ENCODE peak calls at places on chromosomes 2 and 18, in seven cellular contexts. G, T, I, P, E, B and W are unnamed samples.
A peak's percentile ranks its signal among the peaks of the same experiment; 100 is the strongest.

GRCh38 chr18:61750840-61751668 is 141.8 kb downstream of the RNF152 start:
- DNase-seq in T (no peak), P (no peak), B (no peak), E (no peak), G (no peak), I (no peak), W (no peak)

GRCh38 chr2:151197184-151198070 is 64.2 kb downstream of the RBM43 start:
- DNase-seq in B (no peak), E (no peak), P (no peak), G (no peak), T (no peak), I (no peak), W (no peak)

GRCh38 chr2:19228720-19229119 is 129.7 kb downstream of the OSR1 start:
- DNase-seq in T (no peak), I (no peak), E (no peak), G (no peak), P (no peak), B (no peak), W (no peak)

GRCh38 chr18:33495278-33495677 is 54.8 kb upstream of the CCDC178 start:
- DNase-seq in P (peak; percentile 10), E (no peak), B (no peak), G (no peak), T (no peak), I (no peak), W (no peak)

GRCh38 chr2:71479261-71479660 is 25.9 kb downstream of the DYSF start:
- DNase-seq in E (no peak), B (no peak), I (no peak), G (no peak), P (no peak), T (no peak), W (peak; percentile 3)

GRCh38 chr2:10141736-10142639 is 19.4 kb downstream of the RRM2 start:
- DNase-seq in T (no peak), P (peak; percentile 66), E (no peak), B (no peak), I (no peak), G (no peak), W (peak; percentile 66)

GRCh38 chr18:23135679-23136325 is 517 bp downstream of the CABLES1 start:
- DNase-seq in P (peak; percentile 52), I (peak; percentile 38), T (peak; percentile 33), B (peak; percentile 54), G (no peak), E (peak; percentile 44), W (peak; percentile 55)

GRCh38 chr2:41718703-41719102 is 329.1 kb upstream of the PKDCC start:
- DNase-seq in T (no peak), E (no peak), B (no peak), P (no peak), I (no peak), G (no peak), W (no peak)

GRCh38 chr2:151716721-151717120 is 17.6 kb downstream of the NEB start:
- DNase-seq in P (no peak), G (no peak), E (no peak), B (no peak), T (no peak), I (no peak), W (no peak)

GRCh38 chr2:230564805-230565779 is 147.6 kb upstream of the CAB39 start:
- DNase-seq in B (no peak), E (no peak), T (no peak), G (no peak), I (no peak), P (no peak), W (no peak)

GRCh38 chr2:195532628-195533271 is 124.3 kb upstream of the SLC39A10 start:
- DNase-seq in B (no peak), I (no peak), P (no peak), T (no peak), G (no peak), E (no peak), W (no peak)

DNA sequence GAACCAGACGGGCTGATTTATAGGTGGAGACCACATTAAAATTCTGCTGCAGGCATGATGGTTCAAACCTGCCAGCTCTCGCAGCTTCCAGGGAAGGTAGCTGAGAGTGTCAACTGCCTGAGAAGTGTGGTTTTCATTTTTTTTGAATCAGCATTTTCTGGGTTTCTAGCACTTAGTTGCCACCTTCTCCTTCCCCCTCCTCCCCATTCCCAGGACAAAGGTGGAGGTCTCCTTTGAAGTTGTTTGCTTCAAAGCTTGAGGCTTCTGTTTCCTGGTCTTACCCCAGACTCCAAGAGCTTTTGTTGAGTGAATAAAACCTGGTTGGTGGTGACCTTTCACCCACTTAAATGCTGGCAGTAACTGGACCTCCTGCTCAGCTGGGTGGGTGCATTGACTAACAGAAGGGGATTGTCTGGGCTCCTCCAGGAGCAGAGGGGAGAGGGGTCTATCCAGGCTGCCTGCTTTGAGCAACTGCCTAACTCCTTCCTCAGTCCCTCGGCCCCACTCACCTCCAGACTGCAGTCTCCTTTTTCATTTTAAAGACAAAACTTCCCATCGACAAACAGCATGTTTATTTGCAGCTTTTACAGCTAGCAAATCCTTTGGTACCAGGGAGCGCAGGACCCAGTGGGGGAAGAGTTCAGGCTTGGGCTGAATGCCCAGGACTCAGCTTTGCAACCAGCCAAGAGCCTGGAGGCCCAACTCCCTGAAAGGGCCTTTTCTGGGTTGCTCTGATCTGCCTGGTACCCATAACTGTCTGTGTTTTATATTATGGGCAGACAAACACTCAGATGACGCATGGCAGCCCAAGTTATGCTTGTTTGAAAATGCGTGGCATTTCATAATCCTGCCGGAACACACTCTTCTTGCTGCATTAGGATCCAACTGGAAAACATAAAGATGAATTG is 3.6 kb downstream of the RHOB start:
- DNase-seq in I (peak; percentile 80), E (peak; percentile 81), G (no peak), T (peak; percentile 70), P (peak; percentile 61), B (peak; percentile 89), W (no peak)
- TF ChIP-seq POLR2A in I (peak; percentile 30), E (peak; percentile 18), G (no peak), T (peak; percentile 56), P (peak; percentile 50), B (no peak), W (peak; percentile 2)

GRCh38 chr2:216316743-216317142 is 55.5 kb downstream of the MARCHF4 start:
- DNase-seq in B (no peak), P (no peak), I (no peak), E (no peak), T (no peak), G (no peak), W (no peak)
- TF ChIP-seq POLR2A in B (no peak), P (no peak), I (no peak), E (no peak), T (no peak), G (no peak), W (no peak)

GRCh38 chr2:106177581-106177980 is 16.5 kb downstream of the UXS1 start:
- DNase-seq in E (no peak), I (no peak), P (no peak), B (no peak), G (no peak), T (no peak), W (no peak)

GRCh38 chr2:106174056-106174455 is 20.0 kb downstream of the UXS1 start:
- DNase-seq in T (no peak), P (no peak), E (no peak), B (no peak), I (no peak), G (no peak), W (no peak)

GRCh38 chr2:106172649-106173048 is 21.5 kb downstream of the UXS1 start:
- DNase-seq in G (no peak), E (no peak), T (no peak), I (no peak), P (no peak), B (no peak), W (no peak)

GRCh38 chr2:106175084-106175850 is 18.8 kb downstream of the UXS1 start:
- DNase-seq in P (no peak), B (no peak), I (no peak), E (no peak), T (no peak), G (no peak), W (no peak)

DNA sequence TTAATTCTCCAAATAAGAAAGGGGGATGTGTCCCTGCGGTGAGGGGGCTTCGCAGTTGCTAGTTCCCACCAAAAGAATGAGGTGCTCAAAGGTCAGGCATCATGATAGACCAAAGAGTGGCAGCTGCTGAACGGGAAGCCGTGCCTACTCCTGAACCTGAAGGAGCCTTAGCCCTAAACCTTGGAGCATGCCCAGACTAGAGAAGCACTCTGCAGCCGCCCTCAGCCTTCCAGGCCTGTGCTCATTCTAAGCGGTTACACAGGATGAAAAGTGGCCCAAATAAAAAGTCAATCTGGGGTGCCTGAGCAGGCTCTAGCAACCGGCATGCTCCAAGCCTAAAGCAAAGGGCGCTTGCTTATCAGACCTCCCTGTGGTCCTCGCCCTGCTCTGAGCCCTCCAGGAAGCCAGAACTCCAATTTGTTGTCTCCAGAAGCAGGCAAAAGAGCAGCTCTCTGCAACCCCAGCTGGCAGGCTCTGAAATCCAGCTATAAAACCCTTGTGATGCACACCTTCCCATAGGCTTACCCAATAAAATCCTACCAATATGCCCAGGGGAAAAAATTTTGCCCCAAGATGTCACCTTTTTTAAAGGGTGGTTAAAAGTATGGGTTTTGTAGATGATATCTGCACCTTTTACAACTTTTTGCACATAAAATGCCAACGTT is 17.5 kb downstream of the UXS1 start:
- DNase-seq in G (no peak), T (no peak), E (no peak), I (no peak), B (no peak), P (no peak), W (no peak)
- TF ChIP-seq POLR2A in G (no peak), T (no peak), E (no peak), I (no peak), B (no peak), P (no peak), W (no peak)

GRCh38 chr2:219161097-219161496 is 482 bp upstream of the NHEJ1 start:
- DNase-seq in I (no peak), P (no peak), T (no peak), G (no peak), B (no peak), E (no peak), W (no peak)

GRCh38 chr2:219158025-219158424 is 2.6 kb downstream of the NHEJ1 start:
- DNase-seq in E (no peak), P (no peak), B (no peak), T (no peak), I (no peak), G (no peak), W (no peak)

GRCh38 chr2:219158586-219158985 is 2.0 kb downstream of the NHEJ1 start:
- DNase-seq in I (no peak), E (no peak), T (no peak), P (no peak), G (no peak), B (no peak), W (no peak)

GRCh38 chr2:219159771-219160185 is 837 bp downstream of the NHEJ1 start:
- DNase-seq in B (no peak), G (no peak), P (no peak), T (no peak), E (no peak), I (no peak), W (no peak)

DNA sequence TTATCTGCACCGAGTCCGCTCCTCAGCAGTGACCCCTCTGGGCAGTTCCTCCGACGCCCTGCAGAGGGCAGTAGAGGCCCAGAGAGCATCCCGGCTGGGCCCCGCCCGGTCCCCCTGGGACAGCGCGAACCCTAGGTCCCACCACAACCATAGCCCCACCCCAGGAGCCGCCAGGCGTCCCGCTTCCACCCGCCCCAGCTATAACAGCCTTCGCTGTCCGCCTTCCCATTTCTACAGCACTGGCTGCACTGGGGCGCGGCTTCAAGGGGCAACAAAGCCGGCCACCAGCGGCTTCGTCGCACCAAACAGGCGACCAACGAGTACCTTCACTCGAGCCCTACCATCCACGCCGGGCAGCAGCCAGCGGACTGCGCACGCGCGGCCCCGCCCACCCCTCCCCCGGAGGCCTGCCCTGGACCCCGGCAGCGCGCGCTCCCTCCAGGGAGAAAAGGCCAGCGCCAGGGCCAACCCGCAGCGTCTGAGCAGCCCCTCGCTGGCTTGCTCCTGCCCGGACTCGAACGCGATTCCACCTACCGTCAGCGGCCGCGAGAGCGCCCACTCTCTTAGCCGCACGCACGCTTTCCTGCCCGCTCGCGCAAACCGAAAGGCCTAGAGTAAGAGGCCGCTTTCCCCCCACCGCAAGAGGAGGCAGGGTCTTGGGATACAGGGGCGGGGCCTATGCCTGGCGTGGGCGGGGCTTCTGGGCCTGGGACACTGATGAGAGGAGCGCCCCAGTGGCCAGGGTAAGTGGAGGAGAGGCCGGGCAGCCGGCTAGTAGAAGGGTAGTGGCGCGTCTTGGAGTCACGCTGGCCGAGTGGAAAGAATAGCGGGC is at the start of gene NHEJ1:
- DNase-seq in T (peak; percentile 95), G (peak; percentile 88), I (peak; percentile 98), P (peak; percentile 99), E (peak; percentile 96), B (peak; percentile 98), W (peak; percentile 99)
- TF ChIP-seq POLR2A in T (peak; percentile 64), G (peak; percentile 86), I (peak; percentile 62), P (peak; percentile 71), E (no peak), B (no peak), W (peak; percentile 58)